ENCODE peak calls at places on chromosomes 7 and 10, in nine cellular contexts. M, Z, A, H, O, U, J, P and N are unnamed samples.

GRCh38 chr7:94972296-94972695 is 64.9 kb downstream of the PPP1R9A start:
- DNase-seq in Z (no peak), P (no peak), H (no peak), A (no peak), J (peak), U (no peak), M (no peak), O (no peak), N (no peak)

GRCh38 chr7:25894902-25895791 is 256.9 kb upstream of the NFE2L3 start:
- DNase-seq in Z (peak), O (peak), H (peak), A (peak), U (peak), M (peak), P (peak), J (peak), N (peak)

GRCh38 chr7:157554393-157555238 is 217.8 kb downstream of the DNAJB6 start:
- DNase-seq in O (no peak), U (no peak), M (no peak), A (no peak), Z (no peak), H (no peak), J (no peak), P (no peak), N (no peak)

GRCh38 chr7:27575647-27576046 is 87.0 kb downstream of the HIBADH start:
- DNase-seq in H (no peak), A (no peak), M (no peak), Z (peak), P (no peak), U (no peak), O (no peak), J (no peak), N (no peak)

GRCh38 chr7:129845178-129845971 is 107.4 kb downstream of the UBE2H start:
- DNase-seq in O (no peak), M (no peak), Z (peak), H (no peak), U (no peak), P (no peak), A (no peak), J (peak), N (peak)

GRCh38 chr7:2862831-2863361 is 18.8 kb upstream of the GNA12 start:
- DNase-seq in Z (peak), P (peak), O (no peak), H (no peak), A (no peak), M (no peak), J (peak), U (no peak), N (no peak)

GRCh38 chr7:133124974-133125373 is 43.1 kb upstream of the CHCHD3 start:
- DNase-seq in J (no peak), Z (no peak), P (no peak), O (no peak), A (no peak), M (no peak), H (no peak), U (no peak), N (no peak)

GRCh38 chr10:47092822-47093221 is 181.6 kb downstream of the PTPN20 start:
- DNase-seq in U (no peak), O (no peak), H (no peak), P (no peak), A (no peak), Z (no peak), M (no peak), J (no peak), N (no peak)

GRCh38 chr10:79400567-79401004 is 44.8 kb downstream of the ZCCHC24 start:
- DNase-seq in A (peak), Z (no peak), P (peak), U (peak), H (peak), O (peak), J (peak), M (no peak), N (peak)

GRCh38 chr7:138904122-138904435 is 77.1 kb downstream of the KIAA1549 start:
- DNase-seq in M (no peak), H (no peak), U (no peak), O (no peak), A (no peak), J (no peak), P (peak), Z (no peak), N (no peak)

GRCh38 chr7:48250441-48250951 is 79.2 kb downstream of the ABCA13 start:
- DNase-seq in U (no peak), O (no peak), H (no peak), P (no peak), M (no peak), A (no peak), Z (no peak), J (peak), N (no peak)

GRCh38 chr7:93147358-93147757 is 827 bp downstream of the SAMD9L start:
- DNase-seq in A (peak), M (no peak), H (peak), J (peak), U (no peak), Z (peak), O (peak), P (peak), N (peak)

GRCh38 chr10:44749141-44749540 is 162.0 kb upstream of the TMEM72 start:
- DNase-seq in O (no peak), J (no peak), U (no peak), H (no peak), Z (no peak), A (no peak), P (no peak), M (no peak), N (no peak)